ENCODE peak calls at places on chromosome 3, in eight cellular contexts. F, A, J, X, Y, D, R and O are unnamed samples. For H3K4me1, the result is how much of the 10 kb centered on the place peaks cover.

GRCh38 chr3:1118074-1118473 is 25.2 kb downstream of the CNTN6 start:
- DNase-seq in F (no peak), A (no peak), J (no peak), X (no peak), Y (no peak), D (no peak), R (peak), O (no peak)

GRCh38 chr3:178246004-178246403 is 290.2 kb upstream of the KCNMB2 start:
- DNase-seq in F (no peak), A (no peak), J (no peak), X (no peak), Y (no peak), D (no peak), R (no peak), O (no peak)

GRCh38 chr3:116018651-116019050 is 395.3 kb downstream of the GAP43 start:
- DNase-seq in F (no peak), A (no peak), J (no peak), X (no peak), Y (no peak), D (no peak), R (peak), O (no peak)

GRCh38 chr3:13019243-13019701 is 54.0 kb downstream of the IQSEC1 start:
- DNase-seq in F (peak), A (peak), J (peak), X (no peak), Y (no peak), D (peak), R (peak), O (no peak)

GRCh38 chr3:177604181-177604580 is 406.9 kb upstream of the TBL1XR1 start:
- DNase-seq in F (no peak), A (no peak), J (peak), X (no peak), Y (no peak), D (no peak), R (no peak), O (no peak)

GRCh38 chr3:66133050-66133757 is 87.6 kb upstream of the SLC25A26 start:
- DNase-seq in F (no peak), A (no peak), J (no peak), X (no peak), Y (no peak), D (no peak), R (peak), O (no peak)

GRCh38 chr3:177538743-177539730 is 341.8 kb upstream of the TBL1XR1 start:
- DNase-seq in F (no peak), A (no peak), J (no peak), X (peak), Y (peak), D (no peak), R (no peak), O (no peak)

GRCh38 chr3:177770821-177771220 is 573.5 kb upstream of the TBL1XR1 start:
- DNase-seq in F (no peak), A (no peak), J (no peak), X (no peak), Y (no peak), D (no peak), R (peak), O (no peak)

GRCh38 chr3:134357261-134357913 is 16.9 kb downstream of the AMOTL2 start:
- DNase-seq in F (no peak), A (no peak), J (no peak), X (no peak), Y (no peak), D (no peak), R (peak), O (no peak)

GRCh38 chr3:158488670-158489069 is 82.3 kb upstream of the MLF1 start:
- DNase-seq in F (no peak), A (no peak), J (no peak), X (no peak), Y (no peak), D (no peak), R (no peak), O (no peak)

GRCh38 chr3:20250786-20251185 is 64.8 kb upstream of the SGO1 start:
- DNase-seq in F (no peak), A (peak), J (no peak), X (no peak), Y (no peak), D (no peak), R (no peak), O (no peak)

GRCh38 chr3:12901631-12902045 is 60.3 kb upstream of the RPL32 start:
- DNase-seq in F (no peak), A (no peak), J (peak), X (no peak), Y (peak), D (peak), R (no peak), O (peak)

GRCh38 chr3:43418601-43419272 is 132.4 kb downstream of the SNRK start:
- DNase-seq in F (no peak), A (no peak), J (no peak), X (no peak), Y (no peak), D (peak), R (no peak), O (no peak)

GRCh38 chr3:149319750-149320149 is 13.7 kb downstream of the TM4SF18 start:
- DNase-seq in F (no peak), A (no peak), J (no peak), X (no peak), Y (no peak), D (no peak), R (no peak), O (no peak)

GRCh38 chr3:163622384-163622783 is 1455.9 kb downstream of the SI start:
- DNase-seq in F (peak), A (peak), J (peak), X (no peak), Y (no peak), D (no peak), R (no peak), O (no peak)

GRCh38 chr3:123374016-123374415 is 74.9 kb downstream of the ADCY5 start:
- DNase-seq in F (no peak), A (no peak), J (no peak), X (no peak), Y (no peak), D (no peak), R (no peak), O (no peak)

GRCh38 chr3:42061711-42062408 is 29.3 kb upstream of the TRAK1 start:
- DNase-seq in F (no peak), A (peak), J (peak), X (no peak), Y (no peak), D (peak), R (peak), O (peak)

GRCh38 chr3:10357095-10357494 is 36.2 kb upstream of the SEC13 start:
- DNase-seq in F (no peak), A (no peak), J (no peak), X (no peak), Y (peak), D (no peak), R (no peak), O (no peak)

GRCh38 chr3:66761093-66761780 is 236.9 kb upstream of the KBTBD8 start:
- DNase-seq in F (no peak), A (no peak), J (no peak), X (no peak), Y (no peak), D (no peak), R (no peak), O (no peak)

GRCh38 chr3:171251842-171252241 is 208.4 kb downstream of the TNIK start:
- DNase-seq in F (no peak), A (no peak), J (peak), X (no peak), Y (no peak), D (no peak), R (no peak), O (no peak)

GRCh38 chr3:111369953-111370352 is 172.0 kb upstream of the CD96 start:
- DNase-seq in F (no peak), A (no peak), J (no peak), X (no peak), Y (no peak), D (no peak), R (peak), O (no peak)

GRCh38 chr3:57060089-57060829 is at the start of gene SPATA12:
- DNase-seq in F (no peak), A (peak), J (peak), X (no peak), Y (no peak), D (peak), R (peak), O (no peak)

GRCh38 chr3:187802928-187803259 is 57.6 kb upstream of the BCL6 start:
- DNase-seq in F (no peak), A (no peak), J (no peak), X (no peak), Y (no peak), D (no peak), R (no peak), O (no peak)

GRCh38 chr3:167885277-167885676 is 149.8 kb downstream of the SERPINI1 start:
- DNase-seq in F (no peak), A (peak), J (peak), X (no peak), Y (no peak), D (no peak), R (no peak), O (peak)

GRCh38 chr3:111418388-111418787 is 123.6 kb upstream of the CD96 start:
- DNase-seq in F (no peak), A (no peak), J (no peak), X (no peak), Y (no peak), D (no peak), R (no peak), O (no peak)

GRCh38 chr3:8371955-8372600 is 129.5 kb upstream of the LMCD1 start:
- DNase-seq in F (no peak), A (peak), J (no peak), X (no peak), Y (no peak), D (peak), R (no peak), O (no peak)

GRCh38 chr3:59946401-59946800 is 896.6 kb upstream of the CFAP20DC start:
- DNase-seq in F (no peak), A (no peak), J (no peak), X (no peak), Y (no peak), D (no peak), R (no peak), O (no peak)

GRCh38 chr3:169613053-169613803 is 50.3 kb downstream of the MECOM start:
- DNase-seq in F (no peak), A (no peak), J (peak), X (no peak), Y (no peak), D (no peak), R (no peak), O (no peak)

GRCh38 chr3:187836848-187837770 is 91.8 kb upstream of the BCL6 start:
- DNase-seq in F (no peak), A (no peak), J (no peak), X (no peak), Y (no peak), D (no peak), R (no peak), O (no peak)

GRCh38 chr3:71510485-71510884 is 73.0 kb downstream of the FOXP1 start:
- DNase-seq in F (no peak), A (no peak), J (no peak), X (no peak), Y (peak), D (no peak), R (peak), O (peak)

GRCh38 chr3:194715022-194715800 is 29.5 kb downstream of the FAM43A start:
- DNase-seq in F (no peak), A (no peak), J (peak), X (peak), Y (no peak), D (no peak), R (peak), O (no peak)

GRCh38 chr3:186165331-186165730 is 56.4 kb upstream of the ETV5 start:
- DNase-seq in F (no peak), A (no peak), J (no peak), X (no peak), Y (no peak), D (no peak), R (no peak), O (no peak)

GRCh38 chr3:38297947-38298711 is 16.0 kb downstream of the SLC22A14 start:
- DNase-seq in F (no peak), A (peak), J (no peak), X (no peak), Y (peak), D (no peak), R (peak), O (peak)

GRCh38 chr3:130997291-130997690 is 29.3 kb downstream of the ASTE1 start:
- DNase-seq in F (no peak), A (no peak), J (no peak), X (no peak), Y (no peak), D (no peak), R (peak), O (no peak)

GRCh38 chr3:14606663-14607339 is 44.8 kb upstream of the CCDC174 start:
- DNase-seq in F (no peak), A (no peak), J (no peak), X (no peak), Y (no peak), D (no peak), R (peak), O (no peak)

DNA sequence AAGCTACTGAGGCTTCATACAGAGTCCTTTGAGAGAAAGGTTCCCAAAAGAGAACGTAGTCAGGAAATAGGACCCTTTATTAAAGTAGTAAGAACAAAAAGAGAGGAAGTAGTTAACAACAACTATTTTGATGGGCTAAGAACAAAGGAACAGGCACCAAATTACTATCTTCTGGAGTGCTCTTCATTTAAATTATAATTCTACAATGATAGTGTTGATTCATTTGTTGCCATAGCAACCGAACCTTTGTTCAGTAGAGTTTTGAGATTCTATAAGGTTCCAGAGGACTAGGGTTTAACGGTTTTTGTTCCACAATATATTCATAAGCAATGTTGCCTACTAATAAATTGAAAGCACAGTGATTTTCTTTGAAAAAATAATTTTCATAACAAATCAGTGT is 78.8 kb downstream of the CMSS1 start:
- DNase-seq in F (no peak), A (peak), J (no peak), X (no peak), Y (no peak), D (no peak), R (peak), O (no peak)
- H3K27ac ChIP-seq in F (no peak), A (peak), J (no peak), X (no peak), Y (no peak), D (no peak), R (peak), O (no peak)

GRCh38 chr3:50491023-50491422 is 12.4 kb downstream of the CACNA2D2 start:
- DNase-seq in F (no peak), A (no peak), J (no peak), X (no peak), Y (peak), D (no peak), R (no peak), O (no peak)

GRCh38 chr3:50493086-50493485 is 10.3 kb downstream of the CACNA2D2 start:
- DNase-seq in F (no peak), A (no peak), J (no peak), X (no peak), Y (peak), D (no peak), R (no peak), O (peak)

GRCh38 chr3:50494136-50494535 is 9.3 kb downstream of the CACNA2D2 start:
- DNase-seq in F (no peak), A (no peak), J (no peak), X (no peak), Y (no peak), D (no peak), R (no peak), O (no peak)

GRCh38 chr3:50495609-50496423 is 7.6 kb downstream of the CACNA2D2 start:
- DNase-seq in F (no peak), A (peak), J (no peak), X (no peak), Y (no peak), D (no peak), R (no peak), O (no peak)

DNA sequence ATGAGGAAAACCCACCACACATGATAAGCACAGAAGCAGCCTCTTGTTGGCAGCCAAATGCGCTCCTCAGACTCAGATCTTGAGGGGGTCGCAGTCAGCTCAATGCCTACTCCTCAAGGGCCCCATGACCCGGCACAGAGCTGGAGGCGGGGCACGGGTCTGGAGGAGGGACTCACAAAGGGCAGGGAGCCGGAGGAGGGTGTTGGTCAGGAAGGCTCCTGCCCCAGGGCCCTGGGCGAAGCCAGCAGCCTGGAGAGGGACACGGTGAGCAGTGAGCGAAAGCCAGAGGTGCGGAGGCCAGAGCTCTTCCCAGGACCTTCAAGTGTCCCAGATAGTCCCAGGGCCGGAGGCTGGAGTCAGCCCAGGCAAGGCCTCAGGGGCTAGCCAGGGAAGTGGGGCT is 9.8 kb downstream of the CACNA2D2 start:
- DNase-seq in F (no peak), A (no peak), J (no peak), X (no peak), Y (no peak), D (no peak), R (no peak), O (no peak)
- H3K4me1 ChIP-seq in F (under half), A (under half), J (under half), X (under half), Y (under half), D (under half), R (under half), O (under half)

DNA sequence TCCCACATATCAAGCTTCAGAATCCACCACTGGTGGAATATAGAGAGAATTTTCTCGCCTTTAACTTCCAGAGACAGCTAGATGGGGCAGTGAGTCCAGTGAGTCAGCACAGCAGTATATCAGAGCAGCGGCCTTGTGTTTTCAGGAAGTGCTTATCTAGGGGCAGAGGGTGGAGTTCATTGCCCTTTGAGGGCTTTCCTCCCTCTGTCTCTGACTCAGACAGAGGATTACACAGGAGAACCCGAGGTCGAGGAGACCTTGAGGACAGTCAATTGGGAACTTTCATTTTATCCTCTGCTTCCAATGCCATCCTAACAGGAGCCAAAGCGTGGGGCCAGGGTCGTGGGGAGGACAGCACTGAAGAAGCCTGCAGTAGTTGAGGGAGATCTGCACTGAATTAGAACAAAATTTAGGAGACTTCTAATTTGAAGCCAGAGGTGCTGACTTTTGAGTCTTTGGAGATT is 109.6 kb upstream of the UMPS start:
- DNase-seq in F (no peak), A (no peak), J (peak), X (peak), Y (peak), D (peak), R (peak), O (no peak)
- H3K4me3 ChIP-seq in F (no peak), A (no peak), J (no peak), X (no peak), Y (no peak), D (no peak), R (no peak), O (no peak)

GRCh38 chr3:4358273-4358672 is 55.1 kb downstream of the SETMAR start:
- DNase-seq in F (no peak), A (no peak), J (no peak), X (no peak), Y (no peak), D (no peak), R (no peak), O (no peak)

GRCh38 chr3:4359805-4360502 is 56.8 kb downstream of the SETMAR start:
- DNase-seq in F (no peak), A (no peak), J (no peak), X (no peak), Y (no peak), D (no peak), R (no peak), O (peak)

GRCh38 chr3:4362523-4362922 is 59.4 kb downstream of the SETMAR start:
- DNase-seq in F (no peak), A (no peak), J (no peak), X (no peak), Y (no peak), D (no peak), R (no peak), O (no peak)

GRCh38 chr3:4356642-4357041 is 53.5 kb downstream of the SETMAR start:
- DNase-seq in F (no peak), A (no peak), J (no peak), X (no peak), Y (no peak), D (no peak), R (no peak), O (no peak)

GRCh38 chr3:4360817-4361216 is 57.6 kb downstream of the SETMAR start:
- DNase-seq in F (no peak), A (no peak), J (no peak), X (no peak), Y (no peak), D (no peak), R (no peak), O (no peak)
- H3K27ac ChIP-seq in F (no peak), A (no peak), J (no peak), X (no peak), Y (no peak), D (no peak), R (no peak), O (no peak)

GRCh38 chr3:196639517-196640500 is at the start of gene NRROS:
- DNase-seq in F (peak), A (peak), J (peak), X (peak), Y (peak), D (peak), R (peak), O (peak)
- H3K4me1 ChIP-seq in F (under half), A (under half), J (under half), X (under half), Y (half or more), D (under half), R (under half), O (under half)

GRCh38 chr3:184785856-184786255 is 26.1 kb upstream of the VPS8 start:
- DNase-seq in F (no peak), A (no peak), J (no peak), X (no peak), Y (no peak), D (no peak), R (peak), O (no peak)
- H3K4me3 ChIP-seq in F (no peak), A (no peak), J (no peak), X (no peak), Y (no peak), D (peak), R (peak), O (no peak)